ENCODE peak calls at places on chromosomes 13 and 19, in five cellular contexts. One of them, this sample, is unnamed.

GRCh38 chr19:41563847-41564514 is 12.0 kb upstream of the CEACAM21 start:
- DNase-seq in heart left ventricle: no peak
- DNase-seq in choroid plexus epithelial cell: no peak
- DNase-seq in HS-27A: no peak
- DNase-seq in activated CD4-positive, alpha-beta memory T cell treated with anti-CD3 and anti-CD28 coated beads, Interleukin-2, amount 10 ng/mL, durations not matched to agents 7 days and 5 days: peak
- DNase-seq in this sample: no peak

GRCh38 chr13:71320452-71320851 is 546.6 kb downstream of the DACH1 start:
- DNase-seq in heart left ventricle: no peak
- DNase-seq in choroid plexus epithelial cell: peak
- DNase-seq in HS-27A: no peak
- DNase-seq in activated CD4-positive, alpha-beta memory T cell treated with anti-CD3 and anti-CD28 coated beads, Interleukin-2, amount 10 ng/mL, durations not matched to agents 7 days and 5 days: no peak
- DNase-seq in this sample: peak

GRCh38 chr19:54903303-54903702 is 2.6 kb upstream of the NCR1 start:
- DNase-seq in heart left ventricle: no peak
- DNase-seq in choroid plexus epithelial cell: no peak
- DNase-seq in HS-27A: no peak
- DNase-seq in activated CD4-positive, alpha-beta memory T cell treated with anti-CD3 and anti-CD28 coated beads, Interleukin-2, amount 10 ng/mL, durations not matched to agents 7 days and 5 days: no peak
- DNase-seq in this sample: no peak

GRCh38 chr13:73059460-73060250 is 850 bp downstream of the KLF5 start:
- DNase-seq in heart left ventricle: peak
- DNase-seq in choroid plexus epithelial cell: peak
- DNase-seq in HS-27A: no peak
- DNase-seq in activated CD4-positive, alpha-beta memory T cell treated with anti-CD3 and anti-CD28 coated beads, Interleukin-2, amount 10 ng/mL, durations not matched to agents 7 days and 5 days: peak
- DNase-seq in this sample: no peak

GRCh38 chr19:55253842-55254624 is 4.8 kb downstream of the PPP6R1 start:
- DNase-seq in heart left ventricle: no peak
- DNase-seq in choroid plexus epithelial cell: no peak
- DNase-seq in HS-27A: no peak
- DNase-seq in activated CD4-positive, alpha-beta memory T cell treated with anti-CD3 and anti-CD28 coated beads, Interleukin-2, amount 10 ng/mL, durations not matched to agents 7 days and 5 days: peak
- DNase-seq in this sample: no peak

GRCh38 chr13:108915095-108915633 is 285.8 kb downstream of the MYO16 start:
- DNase-seq in heart left ventricle: no peak
- DNase-seq in choroid plexus epithelial cell: peak
- DNase-seq in HS-27A: no peak
- DNase-seq in activated CD4-positive, alpha-beta memory T cell treated with anti-CD3 and anti-CD28 coated beads, Interleukin-2, amount 10 ng/mL, durations not matched to agents 7 days and 5 days: no peak
- DNase-seq in this sample: no peak

GRCh38 chr19:49712397-49712859 is 21.5 kb downstream of the CPT1C start:
- DNase-seq in heart left ventricle: peak
- DNase-seq in choroid plexus epithelial cell: peak
- DNase-seq in HS-27A: no peak
- DNase-seq in activated CD4-positive, alpha-beta memory T cell treated with anti-CD3 and anti-CD28 coated beads, Interleukin-2, amount 10 ng/mL, durations not matched to agents 7 days and 5 days: no peak
- DNase-seq in this sample: no peak

GRCh38 chr19:52102782-52103181 is 7.2 kb upstream of the ZNF841 start:
- DNase-seq in heart left ventricle: no peak
- DNase-seq in choroid plexus epithelial cell: no peak
- DNase-seq in HS-27A: no peak
- DNase-seq in activated CD4-positive, alpha-beta memory T cell treated with anti-CD3 and anti-CD28 coated beads, Interleukin-2, amount 10 ng/mL, durations not matched to agents 7 days and 5 days: no peak
- DNase-seq in this sample: no peak

GRCh38 chr13:41609828-41610227 is 152.5 kb downstream of the RGCC start:
- DNase-seq in heart left ventricle: no peak
- DNase-seq in choroid plexus epithelial cell: no peak
- DNase-seq in HS-27A: no peak
- DNase-seq in activated CD4-positive, alpha-beta memory T cell treated with anti-CD3 and anti-CD28 coated beads, Interleukin-2, amount 10 ng/mL, durations not matched to agents 7 days and 5 days: no peak
- DNase-seq in this sample: no peak

GRCh38 chr19:10510301-10510802 is 6.9 kb downstream of the S1PR5 start:
- DNase-seq in heart left ventricle: no peak
- DNase-seq in choroid plexus epithelial cell: peak
- DNase-seq in HS-27A: no peak
- DNase-seq in activated CD4-positive, alpha-beta memory T cell treated with anti-CD3 and anti-CD28 coated beads, Interleukin-2, amount 10 ng/mL, durations not matched to agents 7 days and 5 days: peak
- DNase-seq in this sample: no peak